ENCODE peak calls at places on chromosome 7, in ten cellular contexts. A, T, F, N, K, Y, D, W, E and V are unnamed samples.

GRCh38 chr7:29937132-29937531 is 52.5 kb downstream of the SCRN1 start:
- DNase-seq in A (no peak), T (no peak), F (no peak), N (no peak), K (no peak), Y (no peak), D (no peak), W (no peak), E (no peak), V (no peak)

GRCh38 chr7:95396136-95397032 is at the start of gene PON3:
- DNase-seq in A (peak), T (peak), F (no peak), N (peak), K (peak), Y (no peak), D (peak), W (no peak), E (peak), V (no peak)

GRCh38 chr7:151674161-151674920 is 154.6 kb upstream of the RHEB start:
- DNase-seq in A (no peak), T (no peak), F (no peak), N (no peak), K (no peak), Y (no peak), D (no peak), W (no peak), E (no peak), V (no peak)

GRCh38 chr7:95012001-95012400 is 104.6 kb downstream of the PPP1R9A start:
- DNase-seq in A (no peak), T (no peak), F (no peak), N (no peak), K (no peak), Y (no peak), D (no peak), W (no peak), E (no peak), V (peak)

GRCh38 chr7:101466871-101467270 is 104.2 kb downstream of the COL26A1 start:
- DNase-seq in A (no peak), T (no peak), F (no peak), N (no peak), K (no peak), Y (no peak), D (no peak), W (no peak), E (no peak), V (peak)

GRCh38 chr7:150923802-150924201 is 54.3 kb downstream of the KCNH2 start:
- DNase-seq in A (no peak), T (no peak), F (no peak), N (no peak), K (no peak), Y (no peak), D (no peak), W (no peak), E (no peak), V (no peak)

GRCh38 chr7:107037866-107038598 is 6.5 kb upstream of the PRKAR2B start:
- DNase-seq in A (no peak), T (no peak), F (no peak), N (no peak), K (no peak), Y (no peak), D (no peak), W (no peak), E (no peak), V (no peak)

GRCh38 chr7:107564553-107565298 is 955 bp downstream of the DUS4L start:
- DNase-seq in A (no peak), T (peak), F (no peak), N (no peak), K (no peak), Y (no peak), D (no peak), W (peak), E (no peak), V (peak)

GRCh38 chr7:55087521-55087961 is 68.7 kb downstream of the EGFR start:
- DNase-seq in A (no peak), T (no peak), F (no peak), N (no peak), K (no peak), Y (no peak), D (no peak), W (no peak), E (no peak), V (no peak)

GRCh38 chr7:91228927-91229326 is 35.3 kb upstream of the FZD1 start:
- DNase-seq in A (no peak), T (no peak), F (no peak), N (no peak), K (no peak), Y (no peak), D (no peak), W (peak), E (no peak), V (peak)

GRCh38 chr7:34042406-34042805 is 137.1 kb downstream of the BMPER start:
- DNase-seq in A (no peak), T (no peak), F (no peak), N (no peak), K (no peak), Y (no peak), D (no peak), W (peak), E (no peak), V (peak)

GRCh38 chr7:101740981-101741725 is 76.3 kb upstream of the CUX1 start:
- DNase-seq in A (no peak), T (no peak), F (no peak), N (peak), K (peak), Y (no peak), D (no peak), W (no peak), E (peak), V (no peak)

GRCh38 chr7:67917118-67917755 is 920.6 kb downstream of the TYW1 start:
- DNase-seq in A (no peak), T (no peak), F (no peak), N (no peak), K (no peak), Y (no peak), D (no peak), W (no peak), E (no peak), V (no peak)

GRCh38 chr7:129434172-129434845 is at the start of gene STRIP2:
- DNase-seq in A (peak), T (peak), F (peak), N (peak), K (peak), Y (peak), D (peak), W (peak), E (peak), V (peak)

GRCh38 chr7:116801092-116801710 is 61.2 kb upstream of the CAPZA2 start:
- DNase-seq in A (no peak), T (peak), F (no peak), N (no peak), K (no peak), Y (no peak), D (no peak), W (peak), E (no peak), V (peak)

GRCh38 chr7:36967387-36967786 is 243.1 kb upstream of the AOAH start:
- DNase-seq in A (peak), T (peak), F (peak), N (peak), K (no peak), Y (peak), D (peak), W (peak), E (no peak), V (peak)

GRCh38 chr7:7408001-7408770 is 127.5 kb downstream of the COL28A1 start:
- DNase-seq in A (no peak), T (no peak), F (no peak), N (no peak), K (no peak), Y (no peak), D (no peak), W (no peak), E (no peak), V (no peak)

GRCh38 chr7:12979181-12979580 is 291.7 kb downstream of the ARL4A start:
- DNase-seq in A (no peak), T (no peak), F (no peak), N (no peak), K (no peak), Y (no peak), D (no peak), W (no peak), E (no peak), V (no peak)

GRCh38 chr7:159015081-159015893 is 129.4 kb downstream of the VIPR2 start:
- DNase-seq in A (peak), T (no peak), F (peak), N (no peak), K (no peak), Y (peak), D (peak), W (no peak), E (no peak), V (peak)

GRCh38 chr7:44769381-44770209 is 20.9 kb downstream of the ZMIZ2 start:
- DNase-seq in A (no peak), T (no peak), F (no peak), N (peak), K (no peak), Y (no peak), D (no peak), W (peak), E (peak), V (peak)

GRCh38 chr7:39192476-39192875 is 214.8 kb downstream of the POU6F2 start:
- DNase-seq in A (no peak), T (no peak), F (no peak), N (no peak), K (no peak), Y (no peak), D (no peak), W (no peak), E (no peak), V (no peak)
- H3K27ac ChIP-seq in A (no peak), T (no peak), F (no peak), N (no peak), K (no peak), Y (no peak), D (no peak), W (no peak), E (no peak), V (no peak)

GRCh38 chr7:4712371-4713182 is 30.5 kb downstream of the FOXK1 start:
- DNase-seq in A (no peak), T (no peak), F (no peak), N (no peak), K (no peak), Y (no peak), D (no peak), W (peak), E (no peak), V (peak)
- H3K27ac ChIP-seq in A (no peak), T (no peak), F (no peak), N (no peak), K (no peak), Y (peak), D (no peak), W (peak), E (no peak), V (peak)

DNA sequence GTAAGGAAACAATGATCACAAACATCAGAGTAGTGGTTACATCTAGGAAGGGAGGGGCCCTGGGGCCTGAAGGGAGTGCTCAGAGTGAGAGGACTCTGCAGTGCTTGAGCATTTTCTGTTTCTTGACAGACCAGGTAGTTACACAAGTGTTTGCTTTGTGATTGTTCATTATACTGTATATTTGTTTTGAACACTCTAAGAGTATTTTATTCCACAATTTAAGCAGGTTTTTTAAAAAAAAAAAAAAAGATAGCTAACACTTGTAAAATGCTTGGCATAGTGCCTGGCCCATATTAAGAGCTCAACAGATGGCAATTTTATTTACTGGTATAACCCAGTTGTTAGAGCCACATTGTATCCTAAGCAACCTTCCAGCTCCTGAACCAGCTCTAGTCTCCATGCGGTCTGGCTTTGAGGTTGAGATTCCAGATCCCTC is 20.0 kb upstream of the ATXN7L1 start:
- DNase-seq in A (no peak), T (no peak), F (no peak), N (no peak), K (no peak), Y (no peak), D (no peak), W (no peak), E (no peak), V (peak)
- H3K27ac ChIP-seq in A (no peak), T (no peak), F (no peak), N (no peak), K (no peak), Y (no peak), D (no peak), W (no peak), E (no peak), V (no peak)

DNA sequence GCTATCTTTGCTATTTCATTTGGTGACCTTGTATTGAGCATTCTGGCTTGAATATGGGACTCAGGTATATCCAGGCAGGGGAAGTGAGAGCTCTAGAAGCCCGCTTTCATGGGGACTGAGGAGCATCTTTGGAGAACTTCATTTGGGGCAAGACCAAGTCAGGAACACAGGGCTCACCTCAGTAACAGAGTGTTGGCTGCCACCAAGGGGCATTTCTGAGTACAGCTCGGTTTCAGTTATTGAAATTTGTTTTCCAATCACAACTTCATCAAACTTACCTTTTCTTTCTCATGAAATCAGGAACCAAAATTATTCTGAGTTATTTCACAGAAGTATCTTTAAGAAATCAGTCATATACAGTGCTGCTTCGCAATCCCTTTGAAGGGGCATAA is 337.2 kb downstream of the C7orf25 start:
- DNase-seq in A (no peak), T (no peak), F (peak), N (no peak), K (no peak), Y (no peak), D (no peak), W (no peak), E (no peak), V (no peak)
- H3K27ac ChIP-seq in A (no peak), T (no peak), F (no peak), N (no peak), K (no peak), Y (no peak), D (no peak), W (no peak), E (no peak), V (no peak)

GRCh38 chr7:75722381-75722780 is 16.4 kb downstream of the HIP1 start:
- DNase-seq in A (no peak), T (no peak), F (no peak), N (no peak), K (no peak), Y (no peak), D (no peak), W (no peak), E (no peak), V (no peak)

GRCh38 chr7:75725306-75725705 is 13.4 kb downstream of the HIP1 start:
- DNase-seq in A (no peak), T (no peak), F (no peak), N (no peak), K (no peak), Y (no peak), D (no peak), W (no peak), E (no peak), V (no peak)

GRCh38 chr7:75721426-75721825 is 17.3 kb downstream of the HIP1 start:
- DNase-seq in A (no peak), T (no peak), F (no peak), N (no peak), K (no peak), Y (no peak), D (no peak), W (no peak), E (no peak), V (no peak)

GRCh38 chr7:75719626-75720025 is 19.1 kb downstream of the HIP1 start:
- DNase-seq in A (no peak), T (no peak), F (no peak), N (no peak), K (no peak), Y (no peak), D (no peak), W (no peak), E (no peak), V (no peak)

GRCh38 chr7:75723444-75723843 is 15.3 kb downstream of the HIP1 start:
- DNase-seq in A (no peak), T (no peak), F (no peak), N (no peak), K (no peak), Y (no peak), D (no peak), W (no peak), E (no peak), V (no peak)
- H3K27ac ChIP-seq in A (no peak), T (no peak), F (no peak), N (no peak), K (no peak), Y (peak), D (no peak), W (no peak), E (no peak), V (no peak)

DNA sequence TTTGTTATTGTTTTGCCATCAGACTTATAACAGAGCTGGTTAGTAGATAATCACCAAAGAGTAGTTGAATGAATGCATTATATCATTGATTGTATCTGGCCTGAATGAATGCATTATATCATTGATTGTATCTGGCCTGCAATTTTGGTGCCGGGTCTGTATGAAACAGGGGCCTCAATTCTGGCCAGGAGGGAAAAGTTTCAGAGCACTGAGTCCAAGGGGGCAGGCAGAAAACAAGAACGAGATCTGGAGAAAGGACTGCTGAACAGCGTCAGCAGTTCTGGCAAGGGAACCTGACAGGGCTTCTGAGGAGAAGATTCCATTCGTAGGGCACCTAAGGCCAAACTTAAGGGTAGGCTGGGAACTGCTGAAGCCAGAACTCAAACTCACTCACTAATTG is 128.0 kb downstream of the SEMA3C start:
- DNase-seq in A (peak), T (no peak), F (peak), N (no peak), K (no peak), Y (no peak), D (peak), W (no peak), E (no peak), V (no peak)
- H3K27ac ChIP-seq in A (peak), T (no peak), F (peak), N (no peak), K (no peak), Y (peak), D (peak), W (no peak), E (no peak), V (no peak)